ENCODE peak calls at places on chromosome 20, in six cellular contexts. G is CD8-positive, alpha-beta T cell; V is endodermal cell; B is psoas muscle; L is mucosa of descending colon; Z is tibial nerve. Q is an unnamed sample.

GRCh38 chr20:47720636-47721427 is 64.4 kb downstream of the SULF2 start:
- DNase-seq in G (no peak), B (no peak), Z (no peak), L (no peak), V (peak; percentile 62), Q (no peak)

GRCh38 chr20:50259705-50260479 is 69.3 kb downstream of the CEBPB start:
- DNase-seq in G (no peak), B (peak; percentile 76), Z (no peak), L (peak; percentile 72), V (no peak), Q (no peak)

GRCh38 chr20:51651921-51652549 is 109.5 kb upstream of the NFATC2 start:
- DNase-seq in V (no peak), G (no peak), B (no peak), Z (no peak), L (no peak), Q (no peak)

GRCh38 chr20:23435675-23436539 is 3.6 kb upstream of the CSTL1 start:
- DNase-seq in B (no peak), Z (no peak), G (no peak), V (peak; percentile 24), L (peak; percentile 62), Q (no peak)

GRCh38 chr20:10040070-10040970 is 5.5 kb downstream of the ANKEF1 start:
- DNase-seq in L (no peak), B (no peak), Z (no peak), G (no peak), V (no peak), Q (no peak)

GRCh38 chr20:13455713-13456112 is 183.0 kb downstream of the TASP1 start:
- DNase-seq in G (no peak), V (no peak), Z (no peak), B (no peak), L (no peak), Q (peak; percentile 33)

GRCh38 chr20:39706089-39706721 is 744.1 kb downstream of the DHX35 start:
- DNase-seq in B (no peak), G (no peak), L (no peak), V (no peak), Z (peak; percentile 12), Q (no peak)

GRCh38 chr20:33415948-33416347 is 14.6 kb upstream of the CDK5RAP1 start:
- DNase-seq in Z (no peak), B (peak; percentile 74), G (peak; percentile 15), L (no peak), V (peak; percentile 80), Q (peak; percentile 43)

GRCh38 chr20:58188496-58188895 is 40.0 kb downstream of the ANKRD60 start:
- DNase-seq in L (no peak), V (peak; percentile 83), G (no peak), B (no peak), Z (no peak), Q (no peak)

GRCh38 chr20:7926767-7927166 is 13.5 kb downstream of the HAO1 start:
- DNase-seq in G (no peak), B (no peak), L (no peak), V (no peak), Z (no peak), Q (no peak)

GRCh38 chr20:58374027-58374850 is 14.8 kb upstream of the VAPB start:
- DNase-seq in Z (no peak), G (no peak), V (peak; percentile 69), B (no peak), L (no peak), Q (no peak)

GRCh38 chr20:31472395-31473330 is 2.3 kb downstream of the DEFB124 start:
- DNase-seq in G (no peak), L (no peak), V (no peak), B (no peak), Z (no peak), Q (no peak)
- H3K9me3 ChIP-seq in G (no peaks in the 10 kb centered on the region), L (no peaks in the 10 kb centered on the region), V (peaks cover 28% of the 10 kb centered on the region), B (no peaks in the 10 kb centered on the region), Z (no peaks in the 10 kb centered on the region), Q (no peaks in the 10 kb centered on the region)

DNA sequence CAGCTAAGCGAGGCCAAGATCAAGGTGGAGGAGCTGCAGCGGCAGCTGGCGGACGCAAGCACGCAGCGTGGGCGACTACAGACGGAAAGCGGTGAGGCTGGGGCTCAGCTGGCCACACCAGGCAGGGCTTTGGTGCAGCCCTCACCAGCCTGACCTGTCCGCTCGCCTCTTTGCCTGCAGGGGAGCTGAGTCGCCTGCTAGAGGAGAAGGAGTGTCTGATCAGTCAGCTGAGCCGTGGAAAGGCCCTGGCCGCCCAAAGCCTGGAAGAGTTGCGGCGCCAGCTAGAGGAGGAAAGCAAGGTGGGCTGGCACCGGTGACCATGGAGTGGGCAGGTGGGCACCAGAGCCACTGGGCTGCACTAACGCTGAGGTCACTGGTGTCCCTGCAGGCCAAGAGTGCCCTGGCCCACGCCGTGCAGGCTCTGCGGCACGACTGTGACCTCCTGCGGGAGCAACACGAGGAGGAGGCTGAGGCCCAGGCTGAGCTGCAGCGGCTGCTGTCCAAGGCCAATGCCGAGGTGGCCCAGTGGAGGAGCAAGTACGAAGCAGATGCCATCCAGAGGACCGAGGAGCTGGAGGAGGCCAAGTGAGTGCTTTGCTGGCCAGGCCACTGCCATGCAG is 42.8 kb downstream of the MYH7B start:
- DNase-seq in L (no peak), V (peak; percentile 82), Z (no peak), B (no peak), G (no peak), Q (no peak)
- TF ChIP-seq CTCF in L (no peak), V (peak; percentile 62), Z (no peak), B (no peak), G (no peak), Q (no peak)

DNA sequence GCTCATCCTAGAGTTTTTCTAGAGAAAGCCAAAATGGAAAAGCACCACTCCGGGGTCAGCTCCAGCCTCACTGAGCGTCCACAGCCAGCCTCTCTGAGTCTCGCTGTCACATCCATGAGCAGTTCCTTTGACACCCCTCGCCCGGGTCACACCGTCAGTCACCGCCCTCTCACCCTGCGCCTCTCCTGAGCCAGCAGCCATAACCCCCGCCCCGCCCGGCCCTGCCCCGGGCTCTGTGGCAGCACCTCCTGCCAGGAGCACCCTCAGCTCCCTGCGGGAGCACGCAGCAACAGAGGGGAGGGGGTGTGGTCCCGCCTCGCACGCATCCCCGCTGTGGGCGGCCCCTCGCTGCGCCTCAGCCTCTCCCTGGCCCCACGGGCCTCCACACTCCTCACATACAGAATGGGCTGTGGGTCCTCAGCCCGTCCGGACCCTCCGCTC is 267.7 kb downstream of the TAF4 start:
- DNase-seq in G (no peak), Z (no peak), B (peak; percentile 33), V (no peak), L (no peak), Q (no peak)
- H3K9me3 ChIP-seq in G (no peaks in the 10 kb centered on the region), Z (no peaks in the 10 kb centered on the region), B (no peaks in the 10 kb centered on the region), V (no peaks in the 10 kb centered on the region), L (no peaks in the 10 kb centered on the region), Q (no peaks in the 10 kb centered on the region)

GRCh38 chr20:44598413-44599290 is 16.3 kb downstream of the PKIG start:
- DNase-seq in B (peak; percentile 69), L (no peak), Z (no peak), V (no peak), G (no peak), Q (peak; percentile 31)
- TF ChIP-seq CTCF in B (no peak), L (no peak), Z (peak; percentile 18), V (peak; percentile 64), G (peak; percentile 13), Q (no peak)

Q was measured in gastrocnemius medialis.